ENCODE peak calls at places on chromosomes 11 and 22, in four cellular contexts. W is mesenchymal stem cell, B is neuronal stem cell, S is GM23248. F is an unnamed sample.

GRCh38 chr11:102449651-102450570 is 2.7 kb downstream of the TMEM123 start:
- DNase-seq in B (no peak), S (no peak), W (no peak), F (no peak)

GRCh38 chr11:76606102-76606793 is 64.3 kb downstream of the LRRC32 start:
- DNase-seq in S (peak; percentile 80), W (no peak), B (no peak), F (no peak)

GRCh38 chr22:22032906-22033802 is 50.6 kb upstream of the TOP3B start:
- DNase-seq in S (no peak), W (no peak), B (no peak), F (no peak)

GRCh38 chr11:17786824-17787525 is 52.4 kb downstream of the KCNC1 start:
- DNase-seq in B (no peak), W (peak; percentile 77), S (peak; percentile 94), F (peak; percentile 85)

GRCh38 chr11:5891216-5891800 is 1.7 kb upstream of the OR52E5 start:
- DNase-seq in B (no peak), W (peak; percentile 9), S (peak; percentile 34), F (peak; percentile 52)

GRCh38 chr22:29148036-29148435 is 57.7 kb upstream of the EMID1 start:
- DNase-seq in S (no peak), W (no peak), B (no peak), F (no peak)

GRCh38 chr11:26994579-26995210 is 783 bp downstream of the FIBIN start:
- DNase-seq in W (no peak), S (peak; percentile 46), B (no peak), F (no peak)

GRCh38 chr22:26428515-26429457 is at the start of gene ASPHD2:
- DNase-seq in B (peak; percentile 70), W (peak; percentile 76), S (peak; percentile 80), F (peak; percentile 77)

GRCh38 chr11:119375629-119376196 is 5.8 kb downstream of the USP2 start:
- DNase-seq in B (no peak), W (peak; percentile 40), S (peak; percentile 86), F (no peak)

GRCh38 chr11:117673561-117673960 is 123.5 kb downstream of the DSCAML1 start:
- DNase-seq in W (no peak), B (no peak), S (no peak), F (no peak)

GRCh38 chr11:123822022-123822421 is 15.9 kb upstream of the OR6M1 start:
- DNase-seq in S (no peak), B (no peak), W (no peak), F (no peak)

GRCh38 chr11:11171854-11172253 is 181.2 kb downstream of the CSNK2A3 start:
- DNase-seq in S (no peak), W (peak; percentile 68), B (no peak), F (no peak)

GRCh38 chr11:66371627-66372415 is at the start of gene SLC29A2:
- DNase-seq in W (peak; percentile 51), S (peak; percentile 35), B (peak; percentile 90), F (peak; percentile 65)

GRCh38 chr11:24240496-24240895 is 256.4 kb upstream of the LUZP2 start:
- DNase-seq in B (no peak), S (no peak), W (no peak), F (no peak)

GRCh38 chr22:36086170-36086490 is 57.5 kb upstream of the RBFOX2 start:
- DNase-seq in S (no peak), B (no peak), W (no peak), F (no peak)

GRCh38 chr11:61052182-61052972 is 49.9 kb upstream of the CD5 start:
- DNase-seq in W (no peak), S (no peak), B (no peak), F (no peak)

GRCh38 chr22:17890245-17890671 is 116.0 kb upstream of the BID start:
- DNase-seq in B (no peak), S (peak; percentile 13), W (peak; percentile 13), F (no peak)
- H3K4me3 ChIP-seq in B (no peak overlapping the region), S (no peak overlapping the region), W (no peak overlapping the region), F (no peak overlapping the region)

GRCh38 chr11:63918576-63919171 is 1.7 kb upstream of the RCOR2 start:
- DNase-seq in S (peak; percentile 45), W (peak; percentile 58), B (no peak), F (no peak)
- H3K4me1 ChIP-seq in S (peaks cover 13% of the 10 kb centered on the region), W (peaks cover 55% of the 10 kb centered on the region), B (peaks cover 33% of the 10 kb centered on the region), F (peaks cover 28% of the 10 kb centered on the region)

DNA sequence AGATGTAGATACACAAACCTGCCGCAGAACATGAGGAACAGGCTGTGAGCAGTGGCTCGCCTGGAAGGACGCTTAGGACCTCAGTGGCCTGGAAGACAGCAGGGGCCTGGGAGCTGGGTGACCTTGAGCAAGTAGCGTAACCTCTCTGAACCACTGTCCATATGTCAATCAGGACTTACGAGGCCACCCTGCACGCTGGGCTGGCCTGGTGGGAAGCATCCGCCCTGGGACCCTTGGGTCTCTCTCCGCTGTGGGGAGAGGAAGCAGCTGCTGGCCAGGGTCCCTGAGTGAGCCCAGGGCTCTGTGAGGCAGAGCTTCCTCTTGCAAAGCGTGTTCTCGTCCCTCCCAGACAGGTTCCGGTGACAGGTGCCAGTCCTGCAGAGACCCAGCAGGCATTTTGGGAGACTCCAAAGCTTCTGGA is 14.0 kb upstream of the EHD1 start:
- DNase-seq in B (no peak), W (no peak), S (no peak), F (no peak)
- H3K9ac ChIP-seq in B (peak overlapping the region; percentile 60), W (no peak overlapping the region), S (no peak overlapping the region), F (no peak overlapping the region)

DNA sequence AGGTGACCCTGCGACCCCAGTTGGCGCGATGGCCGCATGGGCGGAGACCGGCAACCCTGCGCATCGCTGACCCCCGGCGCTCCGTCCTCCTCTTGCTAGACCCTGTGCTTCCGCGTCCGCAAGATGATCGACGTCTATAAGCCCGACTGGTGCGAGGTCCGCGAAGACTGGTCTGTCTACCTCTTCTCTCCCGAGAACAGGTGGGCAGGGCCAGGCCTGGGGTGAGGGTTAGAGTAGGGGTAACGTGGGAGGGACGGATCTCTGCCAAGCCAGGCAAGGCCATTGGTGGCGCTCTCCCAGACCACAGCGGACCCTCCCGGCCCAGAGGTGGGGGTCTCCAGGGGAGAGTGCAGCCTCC is 92.1 kb downstream of the CACNA1I start:
- DNase-seq in B (no peak), S (no peak), W (no peak), F (no peak)
- H3K4me3 ChIP-seq in B (peak overlapping the region; percentile 4), S (no peak overlapping the region), W (no peak overlapping the region), F (no peak overlapping the region)

GRCh38 chr22:45677060-45677459 is 5.4 kb downstream of the ATXN10 start:
- DNase-seq in W (no peak), B (no peak), S (no peak), F (no peak)
- H3K4me1 ChIP-seq in W (peaks cover 17% of the 10 kb centered on the region), B (peaks cover 13% of the 10 kb centered on the region), S (peaks cover 75% of the 10 kb centered on the region), F (peaks cover 42% of the 10 kb centered on the region)

GRCh38 chr11:44797051-44797450 is 70.3 kb downstream of the TSPAN18 start:
- DNase-seq in S (no peak), B (no peak), W (no peak), F (no peak)

GRCh38 chr11:44795803-44796535 is 69.2 kb downstream of the TSPAN18 start:
- DNase-seq in B (no peak), W (no peak), S (no peak), F (no peak)

GRCh38 chr11:44799036-44799435 is 72.3 kb downstream of the TSPAN18 start:
- DNase-seq in B (no peak), W (no peak), S (no peak), F (no peak)

GRCh38 chr11:44793350-44794090 is 66.8 kb downstream of the TSPAN18 start:
- DNase-seq in S (no peak), W (peak; percentile 80), B (no peak), F (no peak)

DNA sequence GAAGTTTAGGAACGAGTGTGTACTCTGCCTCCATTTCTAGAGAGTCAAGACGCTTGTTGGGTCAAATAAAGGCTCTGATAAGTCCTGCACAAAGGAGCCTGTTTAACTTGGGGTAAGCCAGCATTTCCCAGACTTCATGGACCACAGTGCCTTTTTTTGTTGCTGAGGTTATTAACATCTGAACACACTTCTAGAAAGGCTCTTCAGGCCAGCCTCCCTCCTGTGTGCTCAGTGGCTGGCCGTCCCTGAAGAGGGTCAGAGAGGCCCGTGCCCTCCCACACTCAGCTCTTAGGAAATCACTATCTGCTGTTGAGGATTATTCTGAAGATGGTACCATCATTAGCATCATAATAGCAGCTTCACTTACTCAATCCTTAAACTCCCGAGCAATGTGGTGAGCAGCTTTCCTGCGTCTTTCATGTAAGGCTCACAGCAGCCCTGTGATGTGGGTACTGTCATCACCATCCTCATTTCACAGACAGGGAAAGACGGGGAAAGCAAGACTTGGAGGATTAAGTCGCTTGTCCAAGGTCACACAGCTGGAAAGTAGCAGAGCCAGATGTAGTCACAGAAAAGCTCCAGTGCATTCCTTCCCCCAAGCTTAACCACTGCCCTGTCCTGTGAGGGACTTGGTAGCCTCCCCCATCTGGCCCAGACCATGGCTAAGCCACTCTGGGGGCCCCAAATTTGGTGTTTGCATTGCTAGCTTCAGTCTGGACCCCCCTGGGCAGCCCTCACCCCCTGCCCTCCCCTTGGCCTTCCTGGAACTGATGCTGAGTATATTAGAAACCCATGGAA is 71.3 kb downstream of the TSPAN18 start:
- DNase-seq in B (no peak), W (peak; percentile 84), S (peak; percentile 38), F (peak; percentile 20)
- H3K9ac ChIP-seq in B (no peak overlapping the region), W (no peak overlapping the region), S (no peak overlapping the region), F (no peak overlapping the region)

GRCh38 chr11:70063121-70063520 is 15.0 kb upstream of the ANO1 start:
- DNase-seq in W (no peak), S (no peak), B (no peak), F (no peak)
- H3K4me3 ChIP-seq in W (no peak overlapping the region), S (no peak overlapping the region), B (no peak overlapping the region), F (no peak overlapping the region)

DNA sequence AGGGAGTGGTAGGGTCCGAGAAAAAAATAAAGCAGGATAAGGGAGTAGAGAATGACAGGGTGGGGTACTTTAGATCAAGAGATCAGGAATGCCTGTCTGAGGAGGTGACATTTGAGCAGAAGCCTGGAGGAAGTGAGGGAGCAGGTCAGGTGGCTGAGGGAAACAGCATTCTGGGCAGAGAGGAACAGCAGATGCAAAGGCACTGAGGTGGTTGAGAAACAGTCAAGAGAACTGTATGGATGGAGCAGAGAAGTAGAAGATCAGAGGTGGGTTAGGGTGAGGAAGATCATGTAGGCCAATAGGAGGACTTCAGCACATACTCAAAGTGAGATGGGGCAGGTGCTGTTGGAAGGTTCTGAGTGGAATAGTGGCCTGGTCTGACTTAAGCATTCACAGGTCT is 8.3 kb downstream of the ARHGEF17 start:
- DNase-seq in W (no peak), B (no peak), S (no peak), F (no peak)
- H3K4me1 ChIP-seq in W (peaks cover 75% of the 10 kb centered on the region), B (peaks cover 41% of the 10 kb centered on the region), S (peaks cover 57% of the 10 kb centered on the region), F (peaks cover 82% of the 10 kb centered on the region)

GRCh38 chr11:58640386-58641023 is 18.0 kb downstream of the CNTF start:
- DNase-seq in B (no peak), S (no peak), W (no peak), F (no peak)
- H3K9ac ChIP-seq in B (no peak overlapping the region), S (no peak overlapping the region), W (no peak overlapping the region), F (no peak overlapping the region)

F was measured in adipocyte.